ENCODE peak calls at places on chromosomes 6 and 20, in six cellular contexts. R is posterior vena cava; A is A172; X is fibroblast of the conjunctiva; F is NCI-H2081; N is activated CD4-positive, alpha-beta T cell treated with anti-CD3 and anti-CD28 coated beads, Interleukin-2, amount 50 U/mL, for 24 hours. H is an unnamed sample.

GRCh38 chr6:3081965-3082364 is 13.7 kb downstream of the RIPK1 start:
- DNase-seq in R (no peak), A (no peak), F (no peak), N (no peak), X (no peak), H (no peak)

GRCh38 chr6:90460067-90460466 is 126.8 kb downstream of the MAP3K7 start:
- DNase-seq in F (no peak), R (no peak), N (no peak), A (no peak), X (no peak), H (no peak)

GRCh38 chr6:147434508-147434907 is 74.0 kb upstream of the SAMD5 start:
- DNase-seq in F (no peak), R (no peak), A (no peak), N (no peak), X (no peak), H (no peak)

GRCh38 chr6:125533710-125534397 is 215.6 kb upstream of the HEY2 start:
- DNase-seq in R (no peak), A (no peak), X (no peak), N (no peak), F (no peak), H (no peak)

GRCh38 chr20:6178537-6178936 is 55.7 kb upstream of the FERMT1 start:
- DNase-seq in A (peak), X (peak), R (no peak), N (no peak), F (peak), H (peak)

GRCh38 chr6:39007575-39007974 is 41.0 kb upstream of the GLP1R start:
- DNase-seq in N (no peak), A (no peak), F (no peak), R (no peak), X (no peak), H (no peak)

GRCh38 chr6:136544326-136544725 is 5.9 kb downstream of the MAP7 start:
- DNase-seq in X (no peak), R (no peak), A (no peak), N (no peak), F (no peak), H (no peak)

GRCh38 chr20:63254237-63254535 is at the start of gene NKAIN4:
- DNase-seq in R (no peak), F (no peak), N (no peak), A (no peak), X (no peak), H (no peak)

GRCh38 chr6:132333639-132334516 is 67.4 kb downstream of the MOXD1 start:
- DNase-seq in N (no peak), X (peak), F (no peak), R (no peak), A (peak), H (peak)

GRCh38 chr6:1383729-1384548 is 5.4 kb upstream of the FOXF2 start:
- DNase-seq in F (no peak), A (no peak), N (no peak), X (no peak), R (no peak), H (no peak)

GRCh38 chr6:132234356-132234755 is 166.9 kb downstream of the MOXD1 start:
- DNase-seq in N (no peak), F (no peak), R (no peak), X (no peak), A (no peak), H (no peak)

GRCh38 chr6:74041420-74041819 is 345.4 kb downstream of the CD109 start:
- DNase-seq in X (no peak), R (peak), F (no peak), N (no peak), A (no peak), H (no peak)

GRCh38 chr20:17227669-17228623 is 1.1 kb downstream of the PCSK2 start:
- DNase-seq in A (no peak), X (no peak), F (peak), R (no peak), N (no peak), H (no peak)

GRCh38 chr20:50095476-50096078 is 17.4 kb downstream of the UBE2V1 start:
- DNase-seq in X (no peak), A (no peak), N (no peak), R (no peak), F (no peak), H (no peak)

GRCh38 chr20:17956099-17956685 is 12.4 kb downstream of the SNX5 start:
- DNase-seq in N (no peak), A (no peak), F (no peak), R (no peak), X (no peak), H (no peak)

GRCh38 chr6:19637010-19637409 is 200.2 kb upstream of the ID4 start:
- DNase-seq in X (no peak), R (no peak), N (no peak), F (no peak), A (no peak), H (no peak)

GRCh38 chr20:57952136-57952535 is 242.3 kb upstream of the PMEPA1 start:
- DNase-seq in N (no peak), A (no peak), X (no peak), F (no peak), R (no peak), H (no peak)

GRCh38 chr6:7390218-7390878 is 740 bp downstream of the RIOK1 start:
- DNase-seq in A (no peak), N (no peak), R (no peak), X (no peak), F (no peak), H (no peak)

GRCh38 chr6:80638222-80639055 is 532.0 kb downstream of the BCKDHB start:
- DNase-seq in F (peak), X (peak), R (no peak), A (peak), N (no peak), H (peak)

GRCh38 chr6:82761674-82762345 is 303.8 kb downstream of the UBE3D start:
- DNase-seq in R (no peak), N (no peak), X (no peak), F (no peak), A (no peak), H (no peak)

GRCh38 chr6:44485601-44486000 is 98.1 kb downstream of the CDC5L start:
- DNase-seq in R (no peak), A (no peak), X (no peak), F (no peak), N (no peak), H (no peak)

GRCh38 chr6:1786455-1787108 is 176.9 kb downstream of the FOXC1 start:
- DNase-seq in N (no peak), X (no peak), F (no peak), R (no peak), A (no peak), H (no peak)

GRCh38 chr6:97049254-97050004 is 124.9 kb downstream of the KLHL32 start:
- DNase-seq in F (no peak), N (no peak), R (no peak), X (peak), A (no peak), H (peak)

GRCh38 chr20:31564284-31564683 is 40.8 kb upstream of the ID1 start:
- DNase-seq in X (no peak), A (no peak), F (no peak), R (no peak), N (no peak), H (no peak)

GRCh38 chr20:34316191-34316814 is 13.1 kb upstream of the AHCY start:
- DNase-seq in A (peak), F (no peak), X (peak), R (no peak), N (no peak), H (peak)

GRCh38 chr6:148595550-148595949 is 151.3 kb upstream of the UST start:
- DNase-seq in R (no peak), F (no peak), N (no peak), A (no peak), X (no peak), H (no peak)

GRCh38 chr6:12977206-12977605 is 260.6 kb downstream of the PHACTR1 start:
- DNase-seq in A (no peak), F (no peak), X (no peak), R (no peak), N (no peak), H (no peak)

GRCh38 chr6:34243901-34244884 is 4.6 kb downstream of the SMIM29 start:
- DNase-seq in N (no peak), R (peak), A (peak), F (no peak), X (peak), H (peak)

GRCh38 chr20:9262653-9263194 is 193.8 kb downstream of the PLCB4 start:
- DNase-seq in F (no peak), A (no peak), N (no peak), R (no peak), X (no peak), H (no peak)

H was measured in COLO829.